ENCODE peak calls at places on chromosome 10, in four cellular contexts. M, L, V and P are unnamed samples.

GRCh38 chr10:64996886-64997285 is 1475.7 kb downstream of the REEP3 start:
- DNase-seq in L (no peak), M (no peak), V (no peak), P (no peak)

GRCh38 chr10:125662616-125663015 is 20.3 kb downstream of the TEX36 start:
- DNase-seq in M (no peak), V (no peak), L (no peak), P (no peak)

GRCh38 chr10:125043824-125044658 is 102.1 kb downstream of the ZRANB1 start:
- DNase-seq in M (no peak), V (peak; percentile 68), L (peak; percentile 37), P (no peak)

GRCh38 chr10:48935141-48935540 is 4.5 kb downstream of the LRRC18 start:
- DNase-seq in V (no peak), M (no peak), L (no peak), P (no peak)

GRCh38 chr10:11234857-11235640 is 217.4 kb downstream of the CELF2 start:
- DNase-seq in L (no peak), M (no peak), V (no peak), P (no peak)

GRCh38 chr10:74556072-74556705 is 270.2 kb upstream of the KAT6B start:
- DNase-seq in L (no peak), M (no peak), V (no peak), P (no peak)

GRCh38 chr10:58577394-58577793 is 64.7 kb downstream of the BICC1 start:
- DNase-seq in L (no peak), V (no peak), M (no peak), P (no peak)

GRCh38 chr10:128549192-128549591 is 423.0 kb upstream of the MKI67 start:
- DNase-seq in M (no peak), V (no peak), L (no peak), P (no peak)

GRCh38 chr10:26090032-26090431 is 126.5 kb upstream of the GAD2 start:
- DNase-seq in L (no peak), M (no peak), V (no peak), P (no peak)

GRCh38 chr10:72261323-72262018 is 12.3 kb upstream of the DDIT4 start:
- DNase-seq in L (no peak), V (no peak), M (peak; percentile 12), P (no peak)

GRCh38 chr10:120819366-120819765 is 31.8 kb upstream of the WDR11 start:
- DNase-seq in V (no peak), L (no peak), M (no peak), P (no peak)

GRCh38 chr10:6237189-6237496 is 34.4 kb downstream of the PFKFB3 start:
- DNase-seq in L (no peak), V (no peak), M (no peak), P (no peak)

GRCh38 chr10:22624289-22624738 is 90.1 kb downstream of the PIP4K2A start:
- DNase-seq in V (no peak), L (no peak), M (no peak), P (no peak)

GRCh38 chr10:34181545-34182300 is 633.4 kb downstream of the PARD3 start:
- DNase-seq in V (no peak), L (no peak), M (no peak), P (no peak)

GRCh38 chr10:62270020-62270419 is 1.4 kb upstream of the RTKN2 start:
- DNase-seq in M (no peak), V (no peak), L (no peak), P (no peak)

GRCh38 chr10:96565774-96566173 is 21.0 kb downstream of the TM9SF3 start:
- DNase-seq in V (no peak), L (no peak), M (no peak), P (no peak)

GRCh38 chr10:842795-843194 is 88.7 kb downstream of the LARP4B start:
- DNase-seq in L (no peak), M (no peak), V (no peak), P (no peak)

GRCh38 chr10:121307411-121307980 is 290.7 kb downstream of the FGFR2 start:
- DNase-seq in V (no peak), M (no peak), L (no peak), P (no peak)

GRCh38 chr10:124595143-124595883 is 133.7 kb downstream of the LHPP start:
- DNase-seq in V (peak; percentile 49), L (no peak), M (no peak), P (no peak)

GRCh38 chr10:65358565-65358964 is 1567.3 kb upstream of the LRRTM3 start:
- DNase-seq in L (no peak), V (no peak), M (no peak), P (no peak)

GRCh38 chr10:84156768-84157167 is 16.8 kb upstream of the GPR15LG start:
- DNase-seq in M (no peak), V (no peak), L (no peak), P (no peak)

GRCh38 chr10:69994262-69994661 is 58.4 kb upstream of the MACROH2A2 start:
- DNase-seq in L (no peak), M (no peak), V (no peak), P (no peak)

GRCh38 chr10:3043512-3044368 is 23.6 kb upstream of the PFKP start:
- DNase-seq in M (no peak), L (no peak), V (peak; percentile 81), P (no peak)

GRCh38 chr10:102740229-102740628 is 3.5 kb upstream of the WBP1L start:
- DNase-seq in V (no peak), L (no peak), M (no peak), P (no peak)

GRCh38 chr10:102744374-102745051 is 765 bp downstream of the WBP1L start:
- DNase-seq in M (no peak), L (no peak), V (no peak), P (no peak)

GRCh38 chr10:102743588-102744373 is at the start of gene WBP1L:
- DNase-seq in M (peak; percentile 90), L (peak; percentile 96), V (peak; percentile 97), P (peak; percentile 91)

GRCh38 chr10:102743078-102743587 is 615 bp upstream of the WBP1L start:
- DNase-seq in V (no peak), M (no peak), L (no peak), P (peak; percentile 20)

GRCh38 chr10:102741848-102742247 is 1.9 kb upstream of the WBP1L start:
- DNase-seq in V (no peak), M (no peak), L (no peak), P (no peak)
- H3K4me3 ChIP-seq in V (no peak overlapping the region), M (no peak overlapping the region), L (no peak overlapping the region), P (no peak overlapping the region)

GRCh38 chr10:112949875-112950507 is at the start of gene TCF7L2:
- DNase-seq in V (peak; percentile 98), L (peak; percentile 97), M (peak; percentile 28), P (no peak)

GRCh38 chr10:112952282-112952991 is 2.4 kb downstream of the TCF7L2 start:
- DNase-seq in V (no peak), L (peak; percentile 71), M (no peak), P (no peak)

GRCh38 chr10:112953075-112953501 is 3.0 kb downstream of the TCF7L2 start:
- DNase-seq in V (peak; percentile 79), M (no peak), L (no peak), P (no peak)

GRCh38 chr10:112950714-112951348 is 784 bp downstream of the TCF7L2 start:
- DNase-seq in V (peak; percentile 79), L (peak; percentile 70), M (no peak), P (no peak)

DNA sequence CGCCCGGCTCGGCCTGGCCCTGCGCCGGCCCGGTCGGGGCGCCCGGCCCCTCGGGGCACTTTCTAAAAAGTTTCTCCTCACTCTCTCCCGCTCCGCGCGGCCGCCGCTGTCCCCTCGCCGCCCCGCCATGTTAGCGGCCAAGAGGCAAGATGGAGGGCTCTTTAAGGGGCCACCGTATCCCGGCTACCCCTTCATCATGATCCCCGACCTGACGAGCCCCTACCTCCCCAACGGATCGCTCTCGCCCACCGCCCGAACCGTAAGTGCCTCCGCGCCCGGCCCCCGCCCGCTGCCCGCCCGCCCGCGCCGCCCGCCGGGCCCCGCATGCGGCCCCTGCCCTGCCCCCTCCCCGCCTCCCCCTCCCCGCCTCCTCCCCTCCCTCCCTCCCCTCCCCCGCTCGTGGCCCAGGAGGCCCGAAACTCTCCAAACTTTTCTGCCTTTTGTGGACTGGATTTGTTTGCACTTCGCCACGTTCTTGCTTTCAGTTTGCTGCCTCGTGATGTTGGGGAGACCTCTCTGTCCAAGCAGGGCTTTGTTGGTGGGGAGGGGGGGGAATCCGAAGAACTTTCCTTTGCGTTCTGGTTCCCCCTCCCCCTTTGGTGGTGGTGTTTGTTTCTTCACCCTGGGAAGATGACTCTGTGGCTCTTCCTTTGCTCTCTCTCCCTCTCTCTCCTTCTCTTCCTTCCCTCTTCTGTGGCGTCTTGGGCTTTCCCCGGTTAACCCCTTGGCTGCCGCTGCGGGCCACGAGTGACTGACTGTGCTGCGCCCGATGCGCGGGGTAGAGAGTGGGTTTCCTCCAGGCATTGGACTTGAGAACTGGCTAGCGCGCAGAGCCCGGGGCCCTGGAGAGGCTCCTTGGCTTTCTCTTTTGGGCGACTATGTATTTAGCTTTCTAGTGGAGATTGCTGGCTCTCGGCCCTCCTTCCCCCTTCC is 1.6 kb downstream of the TCF7L2 start:
- DNase-seq in L (peak; percentile 86), V (peak; percentile 89), M (peak; percentile 6), P (peak; percentile 20)
- H3K4me3 ChIP-seq in L (peak overlapping the region; percentile 84), V (peak overlapping the region; percentile 75), M (peak overlapping the region; percentile 97), P (peak overlapping the region; percentile 61)

DNA sequence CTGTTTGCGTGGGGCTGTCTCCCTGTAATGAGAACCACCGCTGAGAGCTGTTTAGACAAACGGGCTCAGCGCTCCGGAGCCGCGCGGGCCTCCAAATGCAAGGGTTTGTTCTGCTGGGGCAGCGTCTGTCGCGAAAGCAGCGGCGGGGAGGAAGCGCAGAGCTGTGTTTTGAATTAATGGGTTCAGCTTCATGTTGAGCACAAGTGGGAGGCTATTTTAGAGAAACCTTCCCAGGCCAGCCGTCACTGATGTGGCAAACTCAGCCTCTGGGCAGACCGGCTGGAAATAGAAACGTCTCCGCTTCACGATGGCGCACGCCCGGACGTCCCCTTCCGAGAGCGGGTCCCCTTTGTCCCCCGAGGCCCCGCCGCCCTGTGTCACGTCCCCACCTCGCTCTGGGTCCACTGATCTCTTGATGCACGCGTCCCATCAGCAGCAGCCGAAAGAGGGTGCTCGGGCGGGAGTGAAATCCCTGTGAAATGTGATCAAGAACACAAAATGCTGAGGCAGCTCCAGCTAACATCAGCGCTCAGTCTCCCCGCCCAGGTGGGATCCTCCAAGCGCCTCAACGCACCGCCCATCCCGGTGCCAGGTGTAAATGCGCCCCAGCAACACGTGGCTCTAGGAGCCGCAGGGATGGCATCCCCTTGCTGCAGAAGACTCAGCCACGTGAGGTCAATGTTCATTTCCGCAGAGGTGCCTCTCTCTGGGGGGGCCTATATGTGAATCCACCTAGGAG is 44.9 kb downstream of the BAMBI start:
- DNase-seq in V (peak; percentile 84), L (peak; percentile 68), M (no peak), P (no peak)
- H3K4me3 ChIP-seq in V (peak overlapping the region; percentile 61), L (peak overlapping the region; percentile 50), M (no peak overlapping the region), P (no peak overlapping the region)

GRCh38 chr10:110502072-110502845 is 4.6 kb downstream of the DUSP5 start:
- DNase-seq in V (no peak), L (no peak), M (no peak), P (no peak)
- H3K4me3 ChIP-seq in V (no peak overlapping the region), L (peak overlapping the region; percentile 88), M (no peak overlapping the region), P (peak overlapping the region; percentile 93)